ENCODE peak calls at places on chromosomes 3 and 15, in eight cellular contexts. R, T, Z, C, M, E, K and I are unnamed samples.
A peak's percentile ranks its signal among the peaks of the same experiment; 100 is the strongest.

GRCh38 chr3:45590256-45590655 is 4.3 kb upstream of the LIMD1 start:
- DNase-seq in C (no peak), M (no peak), K (no peak), E (no peak), R (no peak), Z (no peak), T (no peak), I (no peak)

GRCh38 chr3:172040976-172041963 is 1.9 kb downstream of the FNDC3B start:
- DNase-seq in E (no peak), R (no peak), T (no peak), Z (no peak), M (no peak), K (peak; percentile 34), C (no peak), I (peak; percentile 33)

GRCh38 chr3:186142556-186142955 is 33.7 kb upstream of the ETV5 start:
- DNase-seq in T (no peak), R (no peak), M (no peak), Z (no peak), E (no peak), K (no peak), C (no peak), I (no peak)

GRCh38 chr3:13590841-13591515 is 42.1 kb downstream of the FBLN2 start:
- DNase-seq in T (no peak), R (no peak), Z (no peak), K (no peak), E (no peak), C (no peak), M (no peak), I (no peak)

GRCh38 chr15:39459538-39459937 is 121.3 kb upstream of the THBS1 start:
- DNase-seq in C (no peak), T (no peak), R (no peak), E (no peak), Z (no peak), K (no peak), M (no peak), I (no peak)

GRCh38 chr15:25508369-25509002 is 69.7 kb upstream of the UBE3A start:
- DNase-seq in T (no peak), Z (no peak), M (no peak), R (no peak), C (no peak), K (no peak), E (no peak), I (no peak)

GRCh38 chr3:40037582-40037981 is 228.2 kb downstream of the MYRIP start:
- DNase-seq in K (no peak), C (no peak), E (no peak), T (no peak), M (no peak), R (no peak), Z (no peak), I (no peak)

GRCh38 chr3:61358364-61358763 is 107.1 kb upstream of the FHIT start:
- DNase-seq in T (no peak), M (no peak), K (peak; percentile 75), E (no peak), C (no peak), R (peak; percentile 17), Z (no peak), I (peak; percentile 20)

GRCh38 chr15:45351229-45351628 is 27.1 kb downstream of the GATM start:
- DNase-seq in C (no peak), K (no peak), T (no peak), R (no peak), Z (no peak), M (no peak), E (no peak), I (no peak)

GRCh38 chr15:91051248-91051647 is 28.9 kb upstream of the VPS33B start:
- DNase-seq in Z (no peak), R (no peak), M (no peak), E (no peak), T (no peak), K (no peak), C (no peak), I (no peak)

GRCh38 chr3:48403533-48404439 is 26.1 kb downstream of the PLXNB1 start:
- DNase-seq in T (no peak), C (peak; percentile 2), R (no peak), E (no peak), K (no peak), M (no peak), Z (no peak), I (no peak)

GRCh38 chr3:12461097-12461649 is 23.1 kb upstream of the TSEN2 start:
- DNase-seq in Z (no peak), M (peak; percentile 55), C (no peak), K (no peak), T (no peak), E (no peak), R (no peak), I (no peak)

GRCh38 chr3:113038326-113038725 is 47.5 kb downstream of the GTPBP8 start:
- DNase-seq in T (no peak), M (no peak), K (no peak), Z (no peak), C (no peak), E (no peak), R (no peak), I (no peak)

GRCh38 chr3:71989165-71989564 is 204.2 kb upstream of the PROK2 start:
- DNase-seq in C (no peak), M (no peak), K (no peak), Z (no peak), R (no peak), E (no peak), T (no peak), I (no peak)

GRCh38 chr3:126149256-126149902 is 31.0 kb downstream of the ALDH1L1 start:
- DNase-seq in R (no peak), E (no peak), C (no peak), K (no peak), M (no peak), T (no peak), Z (no peak), I (no peak)

GRCh38 chr3:169348981-169349942 is 314.2 kb downstream of the MECOM start:
- DNase-seq in C (no peak), K (no peak), Z (no peak), T (no peak), R (no peak), E (no peak), M (no peak), I (peak; percentile 54)

GRCh38 chr15:83324799-83325198 is 40.3 kb upstream of the BNC1 start:
- DNase-seq in R (no peak), C (no peak), Z (no peak), E (no peak), K (no peak), M (no peak), T (no peak), I (no peak)